ENCODE peak calls at places on chromosomes 5 and 9, in ten cellular contexts. V is T-helper 17 cell; S is GM19239; J is Caki2; R is stimulated activated CD8-positive, alpha-beta memory T cell treated with anti-CD3 and anti-CD28 coated beads, Interleukin-15, amount 100 ng/mL, for 1 hour; O is foreskin keratinocyte; W is lung; X is HTR-8/SVneo; E is sciatic nerve; Q is erythroblast. K is an unnamed sample.

GRCh38 chr5:167217097-167217743 is 1074.2 kb upstream of the WWC1 start:
- DNase-seq in J (no peak), V (no peak), X (no peak), E (no peak), W (no peak), Q (no peak), O (no peak), R (no peak), S (no peak), K (no peak)

GRCh38 chr5:155260798-155261197 is 247.2 kb downstream of the KIF4B start:
- DNase-seq in V (no peak), J (peak; percentile 2), W (no peak), O (peak; percentile 40), S (no peak), X (no peak), Q (peak; percentile 9), R (no peak), E (no peak), K (no peak)

GRCh38 chr5:88883566-88884434 is 816 bp upstream of the MEF2C start:
- DNase-seq in Q (peak; percentile 70), R (no peak), J (peak; percentile 47), S (no peak), V (no peak), W (peak; percentile 65), O (peak; percentile 68), X (peak; percentile 22), E (peak; percentile 72), K (no peak)

GRCh38 chr9:135499326-135500070 is 984 bp upstream of the MRPS2 start:
- DNase-seq in X (peak; percentile 82), S (peak; percentile 89), O (peak; percentile 55), R (peak; percentile 85), E (peak; percentile 99), W (peak; percentile 96), Q (peak; percentile 84), V (peak; percentile 87), J (peak; percentile 82), K (no peak)

GRCh38 chr5:140827704-140828401 is at the start of gene PCDHA6:
- DNase-seq in X (peak; percentile 32), J (no peak), E (no peak), V (no peak), R (no peak), W (no peak), Q (no peak), O (no peak), S (no peak), K (no peak)

GRCh38 chr9:83572524-83572923 is 34.3 kb upstream of the FRMD3 start:
- DNase-seq in E (no peak), R (no peak), W (no peak), S (no peak), O (no peak), J (no peak), Q (no peak), V (no peak), X (no peak), K (peak; percentile 38)

GRCh38 chr5:40823459-40823858 is 11.6 kb downstream of the RPL37 start:
- DNase-seq in R (no peak), O (no peak), X (no peak), V (no peak), J (no peak), E (no peak), W (no peak), S (no peak), Q (no peak), K (no peak)

GRCh38 chr9:21796768-21797167 is 5.7 kb upstream of the MTAP start:
- DNase-seq in O (peak; percentile 91), V (no peak), X (no peak), R (no peak), J (peak; percentile 52), W (no peak), Q (no peak), S (no peak), E (no peak), K (no peak)

GRCh38 chr9:111301195-111301594 is 28.8 kb downstream of the OR2K2 start:
- DNase-seq in Q (no peak), J (no peak), V (no peak), O (peak; percentile 20), E (no peak), R (no peak), X (no peak), W (no peak), S (no peak), K (no peak)

GRCh38 chr5:72347801-72348305 is 27.7 kb downstream of the PTCD2 start:
- DNase-seq in E (no peak), R (no peak), J (no peak), W (no peak), X (peak; percentile 83), Q (no peak), S (no peak), O (peak; percentile 95), V (no peak), K (no peak)

GRCh38 chr9:76013797-76014196 is 123.3 kb downstream of the PCSK5 start:
- DNase-seq in S (no peak), J (no peak), V (no peak), X (no peak), E (no peak), O (no peak), W (no peak), Q (no peak), R (no peak), K (no peak)

GRCh38 chr9:81538929-81539716 is 150.2 kb downstream of the TLE1 start:
- DNase-seq in O (no peak), X (no peak), W (no peak), J (no peak), V (no peak), E (no peak), R (no peak), Q (no peak), S (no peak), K (no peak)

GRCh38 chr9:34579097-34579818 is 10.3 kb downstream of the CNTFR start:
- DNase-seq in R (no peak), V (no peak), X (no peak), O (no peak), W (no peak), E (peak; percentile 60), S (no peak), Q (no peak), J (no peak), K (no peak)

GRCh38 chr5:57696005-57696755 is 213.6 kb upstream of the ACTBL2 start:
- DNase-seq in J (no peak), S (no peak), X (no peak), R (no peak), V (no peak), E (no peak), O (peak; percentile 41), Q (no peak), W (no peak), K (no peak)

GRCh38 chr5:33725846-33726245 is 165.9 kb downstream of the ADAMTS12 start:
- DNase-seq in E (no peak), O (no peak), R (no peak), S (no peak), V (no peak), W (no peak), X (no peak), Q (no peak), J (no peak), K (no peak)

GRCh38 chr5:176373100-176373818 is 8.0 kb downstream of the ARL10 start:
- DNase-seq in W (no peak), J (no peak), E (no peak), R (no peak), Q (no peak), S (no peak), V (no peak), X (no peak), O (no peak), K (no peak)

GRCh38 chr5:56088431-56088949 is 93.7 kb upstream of the IL6ST start:
- DNase-seq in W (no peak), O (no peak), V (no peak), J (no peak), E (no peak), Q (no peak), S (no peak), R (no peak), X (no peak), K (no peak)

GRCh38 chr5:173781432-173781825 is 106.7 kb upstream of the CPEB4 start:
- DNase-seq in S (no peak), Q (no peak), W (no peak), X (no peak), V (no peak), E (no peak), O (no peak), J (no peak), R (no peak), K (no peak)

GRCh38 chr9:125189011-125189360 is 617 bp downstream of the PPP6C start:
- DNase-seq in V (peak; percentile 21), R (peak; percentile 6), O (no peak), E (peak; percentile 67), X (no peak), S (no peak), W (peak; percentile 33), Q (peak; percentile 65), J (peak; percentile 5), K (no peak)

GRCh38 chr9:111118256-111118950 is 80.1 kb upstream of the LPAR1 start:
- DNase-seq in S (no peak), E (no peak), W (no peak), O (peak; percentile 52), X (peak; percentile 8), Q (no peak), R (no peak), J (no peak), V (no peak), K (no peak)

GRCh38 chr9:94623253-94623652 is 16.1 kb downstream of the FBP1 start:
- DNase-seq in X (no peak), Q (peak; percentile 41), R (no peak), S (peak; percentile 33), E (no peak), V (no peak), O (no peak), J (no peak), W (no peak), K (no peak)

GRCh38 chr9:136551401-136552116 is 5.7 kb upstream of the NOTCH1 start:
- DNase-seq in J (peak; percentile 53), Q (no peak), X (peak; percentile 80), W (no peak), S (no peak), O (peak; percentile 80), V (no peak), E (peak; percentile 88), R (no peak), K (no peak)

GRCh38 chr5:65925601-65926275 is 637 bp upstream of the ERBIN start:
- DNase-seq in S (peak; percentile 73), W (peak; percentile 80), J (peak; percentile 92), R (peak; percentile 45), Q (peak; percentile 90), V (peak; percentile 81), O (peak; percentile 80), X (peak; percentile 71), E (peak; percentile 87), K (no peak)

GRCh38 chr5:171984748-171985419 is 21.6 kb downstream of the FBXW11 start:
- DNase-seq in V (no peak), O (peak; percentile 99), Q (no peak), R (no peak), W (no peak), J (no peak), E (no peak), X (peak; percentile 59), S (no peak), K (peak; percentile 48)

GRCh38 chr9:109411069-109411761 is 86.9 kb downstream of the PTPN3 start:
- DNase-seq in O (no peak), Q (no peak), R (no peak), E (peak; percentile 7), X (no peak), W (no peak), J (no peak), V (no peak), S (no peak), K (no peak)

GRCh38 chr5:180251141-180251540 is 40.7 kb downstream of the MAPK9 start:
- DNase-seq in V (no peak), E (no peak), S (no peak), Q (no peak), W (no peak), X (no peak), R (no peak), O (no peak), J (no peak), K (no peak)

GRCh38 chr9:34216325-34216724 is 37.5 kb downstream of the UBAP1 start:
- DNase-seq in J (no peak), O (no peak), R (no peak), V (no peak), Q (no peak), E (no peak), W (no peak), S (no peak), X (no peak), K (no peak)

GRCh38 chr5:1910861-1911772 is 28.4 kb upstream of the IRX4 start:
- DNase-seq in R (no peak), X (no peak), V (no peak), J (no peak), O (no peak), S (no peak), E (peak; percentile 35), W (no peak), Q (no peak), K (no peak)

K was measured in kidney epithelial cell.